ENCODE peak calls at places on chromosome 6, in four cellular contexts. A is cardiac muscle cell; J is CD8-positive, alpha-beta T cell; P is colonic mucosa. R is an unnamed sample.

GRCh38 chr6:44051516-44051915 is 75.7 kb downstream of the MRPL14 start:
- DNase-seq in A (no peak), J (no peak), P (no peak), R (no peak)

GRCh38 chr6:8074213-8074612 is 10.0 kb upstream of the BLOC1S5 start:
- DNase-seq in A (no peak), J (no peak), P (no peak), R (no peak)

GRCh38 chr6:90701146-90701781 is 114.4 kb upstream of the MAP3K7 start:
- DNase-seq in A (no peak), J (no peak), P (no peak), R (no peak)

GRCh38 chr6:143544019-143544681 is 32.6 kb upstream of the FUCA2 start:
- DNase-seq in A (no peak), J (no peak), P (no peak), R (no peak)

GRCh38 chr6:2971420-2972218 is at the start of gene SERPINB6:
- DNase-seq in A (peak; percentile 69), J (peak; percentile 30), P (peak; percentile 89), R (peak; percentile 44)

GRCh38 chr6:3782876-3783832 is 31.6 kb upstream of the PXDC1 start:
- DNase-seq in A (no peak), J (no peak), P (no peak), R (no peak)

GRCh38 chr6:83609248-83609647 is 96.9 kb downstream of the PRSS35 start:
- DNase-seq in A (no peak), J (no peak), P (no peak), R (no peak)

GRCh38 chr6:13924146-13924948 is 405 bp upstream of the RNF182 start:
- DNase-seq in A (peak; percentile 78), J (peak; percentile 38), P (no peak), R (peak; percentile 18)

GRCh38 chr6:52138284-52138683 is 47.9 kb upstream of the IL17A start:
- DNase-seq in A (no peak), J (no peak), P (no peak), R (no peak)

GRCh38 chr6:74731204-74731603 is 474.6 kb downstream of the COL12A1 start:
- DNase-seq in A (no peak), J (no peak), P (no peak), R (no peak)

GRCh38 chr6:109389650-109390274 is 7.5 kb upstream of the CD164 start:
- DNase-seq in A (no peak), J (no peak), P (no peak), R (no peak)

GRCh38 chr6:62285612-62286469 is at the start of gene KHDRBS2:
- DNase-seq in A (peak; percentile 94), J (no peak), P (peak; percentile 92), R (no peak)

GRCh38 chr6:112701201-112701600 is 354.1 kb downstream of the RFPL4B start:
- DNase-seq in A (peak; percentile 36), J (no peak), P (no peak), R (no peak)

GRCh38 chr6:24313477-24314141 is 44.2 kb downstream of the DCDC2 start:
- DNase-seq in A (peak; percentile 45), J (no peak), P (no peak), R (no peak)

DNA sequence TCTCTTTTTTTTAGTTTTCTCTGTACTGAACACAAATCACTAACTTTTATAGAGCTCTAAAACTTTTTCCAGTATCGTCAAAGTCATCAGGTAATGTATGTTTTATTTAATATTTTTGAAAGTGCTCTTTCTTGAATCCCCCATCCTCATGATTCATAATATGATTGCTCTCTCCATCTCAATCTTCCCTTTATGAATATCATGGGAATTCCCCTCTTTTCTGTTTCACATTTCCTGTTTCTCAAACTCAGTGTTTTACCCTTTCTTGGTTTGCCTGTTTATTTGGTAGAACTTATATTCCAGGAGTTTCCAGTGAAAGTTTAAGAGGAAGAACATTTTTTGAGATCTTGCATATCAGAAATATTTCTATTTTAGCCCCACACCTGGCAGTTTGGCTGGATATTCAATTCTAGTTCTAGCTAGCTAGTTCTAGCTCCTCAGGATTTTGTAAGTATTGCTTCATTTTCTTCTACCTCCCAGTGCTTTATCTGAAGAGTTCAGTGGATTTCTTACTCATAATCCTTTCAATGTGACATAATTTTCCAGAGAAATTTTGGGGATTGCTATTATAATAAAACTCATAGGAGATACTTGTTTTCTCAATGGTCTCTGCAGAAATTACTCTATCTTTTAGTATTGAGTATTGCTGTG is 6.1 kb upstream of the C6orf58 start:
- DNase-seq in A (no peak), J (no peak), P (no peak), R (no peak)
- H3K4me3 ChIP-seq in A (no peak overlapping the region), J (no peak overlapping the region), P (no peak overlapping the region), R (no peak overlapping the region)

DNA sequence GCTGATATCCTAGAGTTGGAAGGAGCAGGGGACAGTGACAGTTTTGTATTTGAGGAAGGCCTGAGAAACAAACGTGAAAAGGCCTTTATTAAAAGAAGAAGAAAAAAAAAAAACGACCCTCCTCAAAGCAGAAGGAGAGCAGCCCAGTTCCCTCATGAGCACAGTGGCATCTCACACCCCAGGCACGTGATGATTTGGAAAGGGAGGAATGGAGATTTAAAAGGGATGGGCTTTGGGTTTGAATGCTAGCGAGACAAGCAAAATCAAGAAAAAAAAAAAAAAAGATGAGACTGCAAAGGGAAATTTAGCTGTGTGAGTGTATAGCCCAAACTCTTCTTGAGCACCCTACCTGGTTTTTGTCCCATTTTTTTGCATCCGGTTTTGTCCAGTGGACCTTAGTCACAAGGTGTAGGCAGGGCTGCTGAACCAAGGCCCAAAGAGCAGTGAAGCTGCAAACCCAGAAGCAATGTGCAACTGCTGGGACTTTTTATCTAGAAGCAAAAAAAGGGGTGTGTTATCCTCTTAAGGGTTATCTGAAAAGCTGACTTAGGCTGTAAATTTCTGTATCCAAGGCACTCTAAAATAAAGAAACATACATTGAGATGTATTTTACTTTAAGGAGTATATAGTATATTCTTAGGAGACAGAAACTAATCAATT is 54.5 kb upstream of the RREB1 start:
- DNase-seq in A (no peak), J (no peak), P (peak; percentile 30), R (no peak)
- H3K27ac ChIP-seq in A (no peak overlapping the region), J (no peak overlapping the region), P (peak overlapping the region; percentile 96), R (no peak overlapping the region)

DNA sequence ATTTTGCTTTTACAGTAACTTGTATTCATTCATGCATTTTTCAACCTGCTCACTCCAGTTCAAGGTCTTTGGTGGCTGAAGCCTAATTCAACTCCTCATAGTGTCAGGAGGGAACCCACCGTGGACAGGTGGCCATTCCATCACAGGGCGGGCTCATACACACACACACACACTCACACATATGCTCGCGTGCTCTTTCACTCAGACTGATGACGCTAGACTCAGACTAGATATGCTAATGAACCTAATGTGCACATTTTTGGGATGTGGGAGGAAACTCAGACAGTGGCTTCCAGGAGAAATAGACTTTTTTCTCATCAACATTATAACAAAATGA is 56.7 kb downstream of the TRIM27 start:
- DNase-seq in A (no peak), J (peak; percentile 40), P (no peak), R (peak; percentile 67)
- H3K36me3 ChIP-seq in A (no peaks in the 10 kb centered on the region), J (no peaks in the 10 kb centered on the region), P (no peaks in the 10 kb centered on the region), R (no peaks in the 10 kb centered on the region)

GRCh38 chr6:137870286-137870685 is 3.2 kb downstream of the TNFAIP3 start:
- DNase-seq in A (no peak), J (no peak), P (no peak), R (no peak)

GRCh38 chr6:137872071-137872470 is 5.0 kb downstream of the TNFAIP3 start:
- DNase-seq in A (no peak), J (no peak), P (no peak), R (no peak)

GRCh38 chr6:137870744-137871247 is 3.7 kb downstream of the TNFAIP3 start:
- DNase-seq in A (no peak), J (no peak), P (no peak), R (no peak)

GRCh38 chr6:137869781-137870180 is 2.7 kb downstream of the TNFAIP3 start:
- DNase-seq in A (no peak), J (no peak), P (no peak), R (peak; percentile 28)

DNA sequence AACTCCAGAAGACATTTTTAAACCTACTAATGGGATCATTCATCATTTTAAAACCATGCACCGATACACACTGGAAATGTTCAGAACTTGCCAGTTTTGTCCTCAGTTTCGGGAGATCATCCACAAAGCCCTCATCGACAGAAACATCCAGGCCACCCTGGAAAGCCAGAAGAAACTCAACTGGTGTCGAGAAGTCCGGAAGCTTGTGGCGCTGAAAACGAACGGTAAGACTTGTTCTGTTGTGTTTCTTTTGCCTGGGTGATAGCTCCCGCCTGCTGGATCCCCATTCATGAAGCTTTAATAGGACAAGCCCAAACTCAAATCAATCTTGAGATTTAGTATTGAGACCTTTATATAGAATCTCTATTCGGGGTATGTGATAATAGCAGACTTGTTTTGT is 4.2 kb downstream of the TNFAIP3 start:
- DNase-seq in A (no peak), J (no peak), P (no peak), R (peak; percentile 47)
- H3K4me3 ChIP-seq in A (no peak overlapping the region), J (peak overlapping the region; percentile 75), P (no peak overlapping the region), R (peak overlapping the region; percentile 99)

DNA sequence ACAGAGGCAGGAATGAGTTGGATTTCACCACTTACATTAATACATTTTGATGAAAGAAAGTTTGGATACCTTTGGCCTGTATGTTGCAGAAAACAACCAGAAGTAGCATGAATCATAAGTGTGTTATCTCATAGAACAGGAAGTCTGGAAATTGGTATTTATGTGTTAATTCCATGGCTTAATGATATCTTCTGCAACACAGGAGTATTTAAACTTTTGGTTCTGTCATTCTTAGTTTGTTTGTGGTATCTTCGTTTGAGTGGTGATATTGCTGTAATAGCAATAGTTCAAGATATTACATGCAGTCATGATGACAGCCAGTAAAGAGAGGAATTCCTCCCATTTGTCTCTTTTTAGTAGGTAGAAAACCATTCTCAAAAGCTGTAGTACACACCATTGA is 177.3 kb downstream of the CDKAL1 start:
- DNase-seq in A (no peak), J (no peak), P (no peak), R (no peak)
- H3K27ac ChIP-seq in A (no peak overlapping the region), J (no peak overlapping the region), P (no peak overlapping the region), R (no peak overlapping the region)

R was measured in CD4-positive, CD25-positive, alpha-beta regulatory T cell.